ENCODE peak calls at places on chromosome 18, in four cellular contexts. One of them, this sample, is unnamed.

GRCh38 chr18:48826271-48826670 is 124.5 kb downstream of the SMAD7 start:
- DNase-seq in RKO: no peak
- DNase-seq in Panc1: no peak
- DNase-seq in right lobe of liver: no peak
- DNase-seq in this sample: no peak

GRCh38 chr18:80135136-80135535 is 26.1 kb downstream of the ADNP2 start:
- DNase-seq in RKO: no peak
- DNase-seq in Panc1: no peak
- DNase-seq in right lobe of liver: no peak
- DNase-seq in this sample: no peak

GRCh38 chr18:35182151-35182550 is 58.7 kb upstream of the ZNF397 start:
- DNase-seq in RKO: no peak
- DNase-seq in Panc1: no peak
- DNase-seq in right lobe of liver: no peak
- DNase-seq in this sample: no peak

GRCh38 chr18:12074734-12075133 is 18.9 kb upstream of the ANKRD62 start:
- DNase-seq in RKO: peak
- DNase-seq in Panc1: no peak
- DNase-seq in right lobe of liver: no peak
- DNase-seq in this sample: no peak

GRCh38 chr18:79631761-79632446 is 47.7 kb upstream of the CTDP1 start:
- DNase-seq in RKO: no peak
- DNase-seq in Panc1: no peak
- DNase-seq in right lobe of liver: no peak
- DNase-seq in this sample: no peak

GRCh38 chr18:48780151-48781001 is 170.4 kb downstream of the SMAD7 start:
- DNase-seq in RKO: no peak
- DNase-seq in Panc1: no peak
- DNase-seq in right lobe of liver: peak
- DNase-seq in this sample: no peak

GRCh38 chr18:75554112-75554511 is 126.6 kb upstream of the SMIM21 start:
- DNase-seq in RKO: no peak
- DNase-seq in Panc1: no peak
- DNase-seq in right lobe of liver: no peak
- DNase-seq in this sample: no peak

GRCh38 chr18:13136056-13136688 is 82.4 kb upstream of the LDLRAD4 start:
- DNase-seq in RKO: peak
- DNase-seq in Panc1: no peak
- DNase-seq in right lobe of liver: peak
- DNase-seq in this sample: peak

GRCh38 chr18:12005542-12006487 is 24.5 kb downstream of the IMPA2 start:
- DNase-seq in RKO: no peak
- DNase-seq in Panc1: no peak
- DNase-seq in right lobe of liver: no peak
- DNase-seq in this sample: no peak

GRCh38 chr18:74652392-74652988 is 54.8 kb downstream of the ZNF407 start:
- DNase-seq in RKO: peak
- DNase-seq in Panc1: peak
- DNase-seq in right lobe of liver: no peak
- DNase-seq in this sample: no peak

GRCh38 chr18:58212274-58212673 is 168.2 kb downstream of the NEDD4L start:
- DNase-seq in RKO: no peak
- DNase-seq in Panc1: no peak
- DNase-seq in right lobe of liver: no peak
- DNase-seq in this sample: no peak

GRCh38 chr18:66646622-66647021 is 42.7 kb upstream of the CDH19 start:
- DNase-seq in RKO: peak
- DNase-seq in Panc1: no peak
- DNase-seq in right lobe of liver: no peak
- DNase-seq in this sample: no peak

GRCh38 chr18:45197526-45197970 is 417.7 kb upstream of the SLC14A2 start:
- DNase-seq in RKO: no peak
- DNase-seq in Panc1: no peak
- DNase-seq in right lobe of liver: no peak
- DNase-seq in this sample: no peak

GRCh38 chr18:74142251-74142650 is 5.4 kb downstream of the FBXO15 start:
- DNase-seq in RKO: no peak
- DNase-seq in Panc1: no peak
- DNase-seq in right lobe of liver: no peak
- DNase-seq in this sample: no peak

GRCh38 chr18:74899554-74899953 is 301.9 kb downstream of the ZNF407 start:
- DNase-seq in RKO: no peak
- DNase-seq in Panc1: no peak
- DNase-seq in right lobe of liver: peak
- DNase-seq in this sample: no peak

GRCh38 chr18:80147037-80147417 is 38.0 kb downstream of the ADNP2 start:
- DNase-seq in RKO: peak
- DNase-seq in Panc1: no peak
- DNase-seq in right lobe of liver: no peak
- DNase-seq in this sample: no peak

GRCh38 chr18:2538844-2539243 is 32.5 kb downstream of the METTL4 start:
- DNase-seq in RKO: no peak
- DNase-seq in Panc1: no peak
- DNase-seq in right lobe of liver: no peak
- DNase-seq in this sample: no peak

GRCh38 chr18:79348066-79348465 is 47.7 kb upstream of the NFATC1 start:
- DNase-seq in RKO: no peak
- DNase-seq in Panc1: no peak
- DNase-seq in right lobe of liver: no peak
- DNase-seq in this sample: no peak

GRCh38 chr18:30889582-30890301 is 152.8 kb downstream of the DSC3 start:
- DNase-seq in RKO: peak
- DNase-seq in Panc1: peak
- DNase-seq in right lobe of liver: no peak
- DNase-seq in this sample: no peak

GRCh38 chr18:33817096-33817495 is 239.1 kb downstream of the ASXL3 start:
- DNase-seq in RKO: no peak
- DNase-seq in Panc1: no peak
- DNase-seq in right lobe of liver: no peak
- DNase-seq in this sample: no peak

GRCh38 chr18:31230495-31230894 is 67.8 kb upstream of the DSC1 start:
- DNase-seq in RKO: no peak
- DNase-seq in Panc1: no peak
- DNase-seq in right lobe of liver: no peak
- DNase-seq in this sample: no peak

GRCh38 chr18:8747440-8747937 is 42.1 kb downstream of the MTCL1 start:
- DNase-seq in RKO: no peak
- DNase-seq in Panc1: no peak
- DNase-seq in right lobe of liver: no peak
- DNase-seq in this sample: no peak

GRCh38 chr18:63540131-63540530 is 2.0 kb upstream of the SERPINB12 start:
- DNase-seq in RKO: no peak
- DNase-seq in Panc1: no peak
- DNase-seq in right lobe of liver: no peak
- DNase-seq in this sample: no peak

GRCh38 chr18:77066101-77066500 is 66.5 kb downstream of the MBP start:
- DNase-seq in RKO: no peak
- DNase-seq in Panc1: no peak
- DNase-seq in right lobe of liver: no peak
- DNase-seq in this sample: no peak

GRCh38 chr18:21194871-21195771 is 46.9 kb upstream of the GREB1L start:
- DNase-seq in RKO: peak
- DNase-seq in Panc1: no peak
- DNase-seq in right lobe of liver: no peak
- DNase-seq in this sample: no peak

GRCh38 chr18:53715243-53715853 is 509.1 kb downstream of the MBD2 start:
- DNase-seq in RKO: no peak
- DNase-seq in Panc1: no peak
- DNase-seq in right lobe of liver: no peak
- DNase-seq in this sample: no peak

GRCh38 chr18:433297-433696 is 67.2 kb downstream of the COLEC12 start:
- DNase-seq in RKO: no peak
- DNase-seq in Panc1: no peak
- DNase-seq in right lobe of liver: no peak
- DNase-seq in this sample: no peak

GRCh38 chr18:58671941-58672565 is 788 bp downstream of the MALT1 start:
- DNase-seq in RKO: peak
- DNase-seq in Panc1: no peak
- DNase-seq in right lobe of liver: no peak
- DNase-seq in this sample: no peak

GRCh38 chr18:60873708-60874107 is 459.5 kb upstream of the CDH20 start:
- DNase-seq in RKO: no peak
- DNase-seq in Panc1: no peak
- DNase-seq in right lobe of liver: no peak
- DNase-seq in this sample: no peak

GRCh38 chr18:48902023-48902855 is 48.5 kb downstream of the SMAD7 start:
- DNase-seq in RKO: no peak
- DNase-seq in Panc1: no peak
- DNase-seq in right lobe of liver: peak
- DNase-seq in this sample: no peak

GRCh38 chr18:9042766-9043481 is 59.6 kb upstream of the NDUFV2 start:
- DNase-seq in RKO: no peak
- DNase-seq in Panc1: no peak
- DNase-seq in right lobe of liver: no peak
- DNase-seq in this sample: no peak

GRCh38 chr18:31577195-31577594 is 14.5 kb upstream of the TTR start:
- DNase-seq in RKO: no peak
- DNase-seq in Panc1: no peak
- DNase-seq in right lobe of liver: no peak
- DNase-seq in this sample: no peak

GRCh38 chr18:74896390-74896991 is 298.8 kb downstream of the ZNF407 start:
- DNase-seq in RKO: no peak
- DNase-seq in Panc1: peak
- DNase-seq in right lobe of liver: peak
- DNase-seq in this sample: peak

GRCh38 chr18:5469340-5469739 is 74.5 kb downstream of the EPB41L3 start:
- DNase-seq in RKO: no peak
- DNase-seq in Panc1: no peak
- DNase-seq in right lobe of liver: no peak
- DNase-seq in this sample: no peak

GRCh38 chr18:49340446-49340845 is 120.0 kb downstream of the DYM start:
- DNase-seq in RKO: no peak
- DNase-seq in Panc1: no peak
- DNase-seq in right lobe of liver: no peak
- DNase-seq in this sample: no peak

GRCh38 chr18:24544141-24544498 is 83.7 kb downstream of the HRH4 start:
- DNase-seq in RKO: peak
- DNase-seq in Panc1: no peak
- DNase-seq in right lobe of liver: no peak
- DNase-seq in this sample: no peak

GRCh38 chr18:22378672-22379282 is 38.9 kb downstream of the CTAGE1 start:
- DNase-seq in RKO: peak
- DNase-seq in Panc1: no peak
- DNase-seq in right lobe of liver: no peak
- DNase-seq in this sample: no peak

GRCh38 chr18:55401275-55401620 is 186.7 kb downstream of the TCF4 start:
- DNase-seq in RKO: no peak
- DNase-seq in Panc1: no peak
- DNase-seq in right lobe of liver: no peak
- DNase-seq in this sample: no peak

GRCh38 chr18:59298871-59299270 is 19.6 kb downstream of the CPLX4 start:
- DNase-seq in RKO: no peak
- DNase-seq in Panc1: no peak
- DNase-seq in right lobe of liver: no peak
- DNase-seq in this sample: no peak